ENCODE peak calls at places on chromosomes 13 and 19, in six cellular contexts. S is GM12891, B is tibial nerve, I is breast epithelium, P is endothelial cell of umbilical vein, E is Peyer's patch. D is an unnamed sample.

GRCh38 chr13:112756967-112757758 is 67.3 kb downstream of the ATP11A start:
- DNase-seq in E (no peak), I (no peak), S (no peak), B (no peak), P (no peak), D (no peak)

GRCh38 chr19:11331502-11331901 is 8.0 kb downstream of the RAB3D start:
- DNase-seq in I (no peak), E (no peak), P (no peak), B (no peak), S (no peak), D (no peak)

GRCh38 chr13:27131202-27131623 is 40.4 kb downstream of the USP12 start:
- DNase-seq in S (peak), P (peak), I (no peak), E (no peak), B (no peak), D (no peak)

GRCh38 chr19:6663236-6664187 is 6.4 kb downstream of the TNFSF14 start:
- DNase-seq in S (no peak), I (no peak), E (no peak), B (no peak), P (no peak), D (no peak)

GRCh38 chr19:42422576-42423461 is 4.4 kb downstream of the LIPE start:
- DNase-seq in B (no peak), P (no peak), I (no peak), S (no peak), E (peak), D (no peak)

GRCh38 chr19:42440357-42441046 is 2.2 kb downstream of the CXCL17 start:
- DNase-seq in P (peak), B (peak), I (peak), E (peak), S (peak), D (peak)

GRCh38 chr19:18049390-18049789 is 37.3 kb downstream of the IL12RB1 start:
- DNase-seq in E (peak), S (no peak), P (peak), I (peak), B (peak), D (no peak)

GRCh38 chr19:13228561-13228960 is 78.3 kb downstream of the IER2 start:
- DNase-seq in S (no peak), B (no peak), E (no peak), I (no peak), P (no peak), D (no peak)

GRCh38 chr19:41886761-41887710 is 4.1 kb downstream of the ARHGEF1 start:
- DNase-seq in B (no peak), S (no peak), P (no peak), I (no peak), E (peak), D (no peak)

GRCh38 chr13:110640591-110641029 is 25.3 kb downstream of the NAXD start:
- DNase-seq in B (no peak), P (peak), S (no peak), I (no peak), E (no peak), D (no peak)

GRCh38 chr19:40519352-40520322 is 52.8 kb downstream of the SPTBN4 start:
- DNase-seq in B (no peak), I (no peak), S (no peak), E (no peak), P (no peak), D (no peak)

GRCh38 chr13:32932376-32932775 is 83.8 kb upstream of the KL start:
- DNase-seq in B (no peak), S (no peak), E (no peak), P (no peak), I (no peak), D (no peak)

GRCh38 chr19:29842471-29843179 is 30.8 kb downstream of the CCNE1 start:
- DNase-seq in I (no peak), P (no peak), B (no peak), S (no peak), E (no peak), D (no peak)

GRCh38 chr13:40315416-40316064 is 350.9 kb downstream of the FOXO1 start:
- DNase-seq in S (no peak), P (peak), I (no peak), B (no peak), E (no peak), D (peak)

GRCh38 chr19:46616631-46617322 is 8.1 kb downstream of the PTGIR start:
- DNase-seq in E (peak), P (peak), B (no peak), S (no peak), I (no peak), D (no peak)

GRCh38 chr19:18521692-18522123 is at the start of gene ELL:
- DNase-seq in E (no peak), P (no peak), I (no peak), B (no peak), S (no peak), D (no peak)

GRCh38 chr13:47420568-47420967 is 523.7 kb upstream of the HTR2A start:
- DNase-seq in B (no peak), P (no peak), E (no peak), S (no peak), I (no peak), D (no peak)

GRCh38 chr13:37381502-37381901 is 217.1 kb downstream of the POSTN start:
- DNase-seq in I (no peak), P (no peak), S (no peak), E (no peak), B (no peak), D (no peak)

GRCh38 chr19:41323430-41324125 is 13.6 kb downstream of the CCDC97 start:
- DNase-seq in B (peak), P (peak), I (no peak), S (no peak), E (no peak), D (peak)

GRCh38 chr19:31271569-31271911 is 77.7 kb downstream of the TSHZ3 start:
- DNase-seq in B (no peak), P (no peak), S (no peak), E (no peak), I (no peak), D (no peak)

GRCh38 chr13:113187263-113187669 is 21.2 kb downstream of the PCID2 start:
- DNase-seq in S (no peak), B (peak), E (no peak), I (no peak), P (peak), D (peak)

GRCh38 chr13:99351772-99352171 is 44.6 kb upstream of the GPR183 start:
- DNase-seq in E (no peak), P (no peak), B (no peak), I (no peak), S (no peak), D (no peak)

GRCh38 chr13:110308377-110309158 is 1.5 kb downstream of the COL4A2 start:
- DNase-seq in I (no peak), E (no peak), B (peak), P (peak), S (no peak), D (peak)

GRCh38 chr13:24491853-24492252 is 20.7 kb downstream of the PARP4 start:
- DNase-seq in S (no peak), E (no peak), I (no peak), P (peak), B (no peak), D (no peak)

GRCh38 chr19:49327878-49328544 is 3.0 kb upstream of the SLC6A16 start:
- DNase-seq in I (no peak), E (no peak), S (no peak), P (peak), B (no peak), D (no peak)

GRCh38 chr19:48510421-48511268 is 990 bp downstream of the LMTK3 start:
- DNase-seq in B (peak), I (peak), E (peak), S (no peak), P (peak), D (no peak)

GRCh38 chr19:40588926-40589569 is 12.1 kb upstream of the LTBP4 start:
- DNase-seq in B (no peak), I (no peak), P (no peak), E (no peak), S (no peak), D (no peak)

GRCh38 chr19:8221161-8221560 is 12.0 kb downstream of the CERS4 start:
- DNase-seq in S (no peak), I (peak), E (no peak), B (no peak), P (no peak), D (no peak)

GRCh38 chr13:60788156-60788829 is 391.3 kb downstream of the TDRD3 start:
- DNase-seq in P (no peak), B (peak), S (no peak), I (no peak), E (no peak), D (no peak)

GRCh38 chr13:20960663-20961309 is 58.2 kb upstream of the XPO4 start:
- DNase-seq in I (no peak), E (no peak), B (no peak), S (no peak), P (peak), D (no peak)

GRCh38 chr19:30227071-30227621 is 145.0 kb upstream of the ZNF536 start:
- DNase-seq in B (no peak), I (no peak), E (no peak), S (no peak), P (peak), D (peak)

GRCh38 chr13:101382086-101382485 is 34.2 kb downstream of the NALCN start:
- DNase-seq in S (no peak), P (peak), I (no peak), B (no peak), E (no peak), D (no peak)

GRCh38 chr19:41311613-41312012 is 1.6 kb downstream of the CCDC97 start:
- DNase-seq in E (no peak), B (no peak), S (no peak), P (no peak), I (no peak), D (no peak)

GRCh38 chr19:39916851-39917396 is 17.5 kb downstream of the FCGBP start:
- DNase-seq in P (no peak), S (no peak), E (no peak), B (no peak), I (no peak), D (no peak)

GRCh38 chr19:57233207-57233606 is 2.4 kb downstream of the AURKC start:
- DNase-seq in E (no peak), B (no peak), I (no peak), S (no peak), P (no peak), D (no peak)

GRCh38 chr13:76886292-76887061 is at the start of gene KCTD12:
- DNase-seq in I (peak), S (peak), E (peak), P (peak), B (peak), D (peak)

GRCh38 chr19:15225797-15226196 is 6.5 kb downstream of the EPHX3 start:
- DNase-seq in S (no peak), E (no peak), B (no peak), I (no peak), P (no peak), D (no peak)

GRCh38 chr19:15231256-15231655 is 992 bp downstream of the EPHX3 start:
- DNase-seq in I (no peak), P (no peak), S (no peak), B (no peak), E (no peak), D (no peak)

GRCh38 chr19:15223649-15224371 is 8.4 kb downstream of the EPHX3 start:
- DNase-seq in I (no peak), B (no peak), P (no peak), S (no peak), E (no peak), D (no peak)

GRCh38 chr19:15222738-15223648 is 9.3 kb downstream of the EPHX3 start:
- DNase-seq in P (peak), B (peak), S (peak), E (peak), I (peak), D (peak)

DNA sequence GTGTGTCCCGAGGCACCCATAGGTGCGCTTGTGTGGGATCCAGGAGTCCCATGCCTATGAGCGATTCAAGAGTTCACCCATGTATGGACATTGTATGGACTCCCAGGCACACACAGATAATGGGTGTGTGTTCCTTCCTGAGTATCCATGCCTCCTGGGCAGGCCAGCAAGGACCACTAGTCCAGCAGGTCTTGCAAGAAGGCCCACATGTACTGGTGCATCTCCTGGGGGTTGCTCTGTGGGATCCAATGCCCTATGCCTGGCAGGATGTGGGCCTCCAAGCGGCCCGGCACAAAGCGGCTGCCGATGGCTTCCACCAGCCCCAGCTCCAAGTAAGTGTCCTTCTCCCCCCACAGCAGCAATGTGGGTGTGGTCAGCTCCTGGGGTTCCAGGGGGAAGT is 5.0 kb downstream of the EPHX3 start:
- DNase-seq in P (no peak), E (no peak), B (no peak), I (no peak), S (no peak), D (no peak)
- TF ChIP-seq POLR2A in P (no peak), E (no peak), B (no peak), I (no peak), S (no peak), D (no peak)

DNA sequence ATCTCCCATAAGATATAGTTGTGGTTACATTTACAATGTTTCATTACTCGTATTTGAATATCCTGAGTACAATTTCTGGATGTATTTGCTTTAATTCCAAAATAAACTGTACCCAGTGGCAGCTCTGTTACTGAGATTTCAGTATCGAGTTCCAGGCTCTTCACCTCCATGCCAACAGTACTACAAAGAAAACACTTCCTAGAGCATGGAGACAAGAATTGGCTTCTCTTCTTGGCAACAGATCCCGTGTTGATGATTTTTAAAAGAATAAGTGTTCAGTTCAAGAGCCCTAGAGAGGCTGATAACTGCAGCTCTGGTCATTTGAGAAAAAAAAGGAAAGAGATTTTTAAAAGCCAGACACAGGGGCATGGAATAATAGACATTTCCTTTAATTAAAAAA is 302.8 kb downstream of the EFNB2 start:
- DNase-seq in E (no peak), P (no peak), I (no peak), S (no peak), B (no peak), D (no peak)
- TF ChIP-seq POLR2A in E (no peak), P (no peak), I (no peak), S (no peak), B (no peak), D (no peak)

GRCh38 chr19:55383789-55384575 is at the start of gene TMEM238:
- DNase-seq in I (no peak), E (peak), B (no peak), S (peak), P (peak), D (no peak)
- TF ChIP-seq POLR2A in I (no peak), E (peak), B (peak), S (no peak), P (no peak), D (no peak)

DNA sequence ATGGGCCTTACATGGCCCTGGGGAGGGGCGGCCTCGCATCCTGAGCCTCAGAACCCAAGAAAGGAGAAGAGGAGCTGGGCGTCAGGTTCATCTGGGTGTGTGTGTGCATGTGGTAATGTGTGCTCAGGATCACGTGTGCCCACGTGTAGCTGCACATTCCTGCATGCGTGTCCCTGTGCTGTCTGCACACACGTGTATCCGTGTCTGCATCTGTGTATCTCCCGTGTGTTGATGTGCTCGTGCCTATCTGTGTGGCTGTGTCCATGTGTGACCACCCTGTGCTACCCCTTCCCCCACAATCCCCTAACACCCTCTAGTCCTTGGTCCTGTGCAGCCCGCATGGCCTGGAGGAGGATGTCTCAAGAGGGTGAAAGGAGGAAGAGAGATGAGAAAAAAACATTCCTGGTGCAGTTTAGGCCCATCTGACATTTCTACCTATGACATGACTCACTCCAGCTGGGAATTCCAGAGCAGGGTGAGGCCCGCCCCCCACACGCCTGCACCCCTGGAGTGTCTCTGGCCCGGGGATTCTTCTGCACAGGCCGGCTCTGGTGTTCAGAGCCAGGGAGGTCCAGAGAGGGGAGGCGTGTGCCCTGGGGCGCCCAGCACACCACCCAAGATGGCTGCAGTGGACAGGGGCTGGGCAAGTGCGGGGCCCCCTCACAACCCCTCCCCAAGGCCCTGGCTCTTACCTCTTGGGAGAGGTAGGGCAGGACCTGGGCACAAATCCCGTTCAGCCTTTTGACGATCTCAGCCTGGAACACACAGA is 7.1 kb downstream of the TLE5 start:
- DNase-seq in S (no peak), B (no peak), I (no peak), P (no peak), E (no peak), D (peak)
- TF ChIP-seq POLR2A in S (peak), B (no peak), I (no peak), P (no peak), E (no peak), D (no peak)

DNA sequence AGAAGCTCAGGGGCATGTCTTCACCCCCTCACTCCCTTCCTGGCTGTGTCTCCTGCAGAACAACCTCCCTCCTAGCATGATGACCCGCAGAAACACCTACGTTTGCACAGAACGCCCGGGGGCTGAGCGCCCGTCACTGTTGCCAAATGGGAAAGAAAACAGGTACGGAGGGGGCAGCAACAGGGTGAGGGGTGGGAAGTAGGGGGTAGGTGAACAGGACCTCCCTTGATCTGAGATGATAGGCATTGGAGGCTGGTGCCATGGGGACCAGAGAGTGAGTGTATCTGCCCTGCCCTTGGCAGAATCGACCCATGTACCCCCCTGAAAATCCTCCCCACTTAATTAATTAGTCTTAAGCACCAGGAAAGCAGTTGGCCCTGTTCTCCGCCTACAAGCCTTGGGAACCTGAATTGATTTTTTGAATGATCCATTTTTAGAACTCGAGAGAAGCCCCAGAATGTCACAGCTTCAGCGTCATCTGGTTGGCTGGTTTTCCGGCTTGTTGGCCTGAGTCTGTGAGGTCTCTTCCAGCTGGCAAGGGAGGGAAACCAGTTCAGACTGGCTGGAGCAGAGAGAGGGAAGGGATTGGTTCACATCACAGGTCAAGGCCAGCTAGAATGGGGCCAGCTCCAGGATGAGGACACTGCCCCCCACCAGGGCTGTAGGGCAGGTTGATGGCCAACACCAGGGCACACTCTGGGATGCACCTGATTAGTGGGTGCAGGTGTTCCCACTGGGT is 28.2 kb downstream of the CKM start:
- DNase-seq in E (no peak), I (no peak), B (no peak), S (no peak), P (no peak), D (no peak)
- TF ChIP-seq POLR2A in E (no peak), I (no peak), B (no peak), S (no peak), P (no peak), D (no peak)

DNA sequence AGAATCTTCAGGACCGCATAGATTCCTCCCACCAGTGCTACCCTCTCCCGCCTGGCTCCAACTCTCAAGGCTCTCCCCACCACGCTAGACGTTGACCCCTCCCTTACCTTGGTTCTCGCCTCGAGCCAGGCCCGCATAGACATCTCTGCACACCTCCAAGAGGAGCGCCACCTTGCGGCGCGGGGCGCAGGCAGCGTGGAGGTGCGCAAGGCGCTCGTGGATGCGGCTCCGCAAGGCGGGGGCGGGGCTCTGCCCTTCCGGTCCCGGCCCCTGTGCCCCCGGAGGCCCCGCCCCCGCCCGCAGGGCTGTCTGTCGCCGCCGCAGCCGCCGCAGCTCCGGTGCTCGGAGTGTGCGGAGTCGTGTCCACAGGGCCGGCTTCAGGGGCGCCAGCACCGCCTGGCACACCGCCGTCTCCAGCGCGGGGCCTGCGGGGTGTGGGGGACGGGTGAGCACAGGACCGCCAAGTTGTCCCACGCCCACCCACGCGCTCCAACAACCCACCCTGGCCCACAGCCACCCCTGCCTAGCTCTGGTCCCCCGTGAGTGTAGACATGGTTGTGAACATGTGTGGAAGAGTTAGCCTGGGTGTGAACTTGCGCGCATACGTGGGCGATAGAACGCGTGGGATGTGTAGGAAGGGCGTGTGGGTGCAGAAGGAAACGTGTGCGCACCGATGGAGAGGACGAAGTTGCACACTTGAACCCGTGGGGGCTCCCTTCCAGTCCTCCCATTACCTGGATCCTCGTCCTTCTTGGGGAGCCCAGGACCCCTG is 8.1 kb downstream of the RINL start:
- DNase-seq in P (peak), E (peak), I (peak), B (peak), S (peak), D (no peak)
- TF ChIP-seq POLR2A in P (no peak), E (peak), I (no peak), B (no peak), S (no peak), D (no peak)